ENCODE peak calls at places on chromosomes 12 and 14, in six cellular contexts. C, A, Q, E, B and X are unnamed samples.

GRCh38 chr12:106907411-106907810 is 48.3 kb upstream of the TMEM263 start:
- DNase-seq in E (no peak), Q (no peak), B (no peak), A (no peak), C (no peak), X (no peak)

GRCh38 chr14:103767306-103767894 is 51.8 kb downstream of the ZFYVE21 start:
- DNase-seq in C (no peak), A (no peak), Q (no peak), B (no peak), E (no peak), X (no peak)

GRCh38 chr12:96752211-96752610 is 154.8 kb upstream of the NEDD1 start:
- DNase-seq in C (no peak), Q (no peak), E (no peak), A (no peak), B (no peak), X (no peak)

GRCh38 chr12:100798799-100799198 is 4.2 kb downstream of the ANO4 start:
- DNase-seq in E (no peak), Q (no peak), B (no peak), C (no peak), A (no peak), X (no peak)

GRCh38 chr14:90496379-90496778 is 99.5 kb downstream of the CALM1 start:
- DNase-seq in C (no peak), Q (no peak), E (no peak), B (no peak), A (no peak), X (no peak)

GRCh38 chr12:81759215-81759991 is at the start of gene PPFIA2:
- DNase-seq in Q (no peak), A (no peak), C (no peak), B (no peak), E (no peak), X (peak)

GRCh38 chr12:91763654-91764439 is 381.8 kb downstream of the BTG1 start:
- DNase-seq in B (no peak), Q (no peak), C (no peak), E (no peak), A (no peak), X (no peak)

GRCh38 chr12:68743416-68743815 is 2.6 kb upstream of the SLC35E3 start:
- DNase-seq in B (no peak), E (no peak), Q (no peak), A (no peak), C (no peak), X (no peak)

GRCh38 chr14:61911534-61911933 is 149.3 kb downstream of the SNAPC1 start:
- DNase-seq in A (no peak), C (no peak), E (no peak), B (no peak), Q (no peak), X (no peak)

GRCh38 chr14:92471919-92472318 is 41.7 kb upstream of the RIN3 start:
- DNase-seq in C (peak), A (peak), E (peak), Q (no peak), B (no peak), X (no peak)

GRCh38 chr14:102654298-102654697 is 61.8 kb downstream of the RCOR1 start:
- DNase-seq in B (no peak), E (no peak), C (no peak), Q (no peak), A (no peak), X (no peak)

GRCh38 chr12:117685115-117685926 is 283.5 kb downstream of the KSR2 start:
- DNase-seq in C (peak), Q (no peak), B (no peak), E (peak), A (peak), X (peak)

GRCh38 chr14:50773632-50774541 is 57.1 kb downstream of the NIN start:
- DNase-seq in C (peak), B (no peak), Q (peak), E (peak), A (peak), X (no peak)

GRCh38 chr14:94332587-94332986 is 9.5 kb upstream of the SERPINA6 start:
- DNase-seq in C (no peak), Q (no peak), A (no peak), B (no peak), E (no peak), X (no peak)

GRCh38 chr14:71029236-71029781 is 122.0 kb downstream of the PCNX1 start:
- DNase-seq in C (no peak), E (no peak), Q (no peak), B (no peak), A (no peak), X (no peak)

GRCh38 chr12:85029456-85029855 is 6.6 kb downstream of the TSPAN19 start:
- DNase-seq in B (no peak), C (peak), Q (no peak), A (peak), E (no peak), X (no peak)

GRCh38 chr12:87728936-87729593 is 300.1 kb downstream of the C12orf50 start:
- DNase-seq in A (no peak), B (no peak), C (no peak), E (no peak), Q (no peak), X (no peak)

GRCh38 chr14:56894591-56894991 is 84.3 kb upstream of the OTX2 start:
- DNase-seq in E (no peak), Q (no peak), C (no peak), A (no peak), B (no peak), X (no peak)

GRCh38 chr12:13390921-13391320 is 194.4 kb downstream of the EMP1 start:
- DNase-seq in A (no peak), C (no peak), B (no peak), Q (no peak), E (no peak), X (no peak)

GRCh38 chr14:91744068-91744480 is 12.2 kb upstream of the CATSPERB start:
- DNase-seq in Q (peak), B (no peak), A (no peak), C (peak), E (peak), X (no peak)

GRCh38 chr12:79932393-79932792 is 2.5 kb downstream of the PPP1R12A start:
- DNase-seq in Q (no peak), C (peak), E (no peak), B (no peak), A (no peak), X (no peak)

GRCh38 chr12:111202237-111202592 is 166.7 kb downstream of the PHETA1 start:
- DNase-seq in C (no peak), B (no peak), E (no peak), Q (no peak), A (no peak), X (no peak)

GRCh38 chr12:46266382-46266791 is 2.5 kb downstream of the SLC38A1 start:
- DNase-seq in C (peak), A (no peak), B (no peak), Q (no peak), E (peak), X (no peak)
- TF ChIP-seq POLR2AphosphoS5 in C (no peak), A (no peak), B (no peak), Q (peak), E (no peak), X (no peak)

DNA sequence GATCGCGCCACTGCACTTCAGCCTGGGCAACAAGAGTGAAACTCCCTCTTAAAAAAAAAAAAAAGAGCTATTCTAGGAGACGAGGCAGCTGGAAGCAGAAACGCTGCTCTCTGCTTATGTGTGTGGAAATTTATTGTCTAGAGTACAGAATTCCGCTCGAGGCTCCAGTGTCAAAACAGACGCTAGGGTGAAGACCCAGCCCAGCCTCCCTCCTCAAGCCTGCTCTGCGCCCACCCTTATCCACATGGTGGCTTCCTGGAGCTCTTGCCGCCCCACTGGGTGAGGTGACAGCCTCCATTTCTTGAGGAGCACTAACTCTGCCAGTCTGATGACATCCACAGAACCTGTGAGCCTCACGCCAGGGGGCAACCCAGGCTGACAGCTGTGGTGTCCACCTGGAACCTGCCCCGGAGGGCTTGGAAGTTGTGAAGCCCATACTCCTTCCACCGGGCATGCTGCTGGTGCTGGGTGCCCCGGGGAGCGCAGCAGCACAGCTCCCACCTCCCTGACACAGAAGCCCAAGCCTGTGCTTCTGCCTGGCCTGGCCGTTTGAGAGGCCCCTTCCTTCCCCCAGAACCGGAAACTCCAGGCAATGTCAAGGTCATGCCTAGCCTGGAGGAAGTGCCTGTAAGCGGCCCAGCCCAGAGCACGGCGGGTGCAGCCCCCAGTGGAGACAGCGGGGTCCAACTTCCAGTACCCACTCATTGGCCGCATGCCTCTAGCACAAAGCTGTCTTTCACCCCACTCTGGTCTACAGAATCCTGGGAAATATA is 49.4 kb upstream of the DLK1 start:
- DNase-seq in C (no peak), E (no peak), A (peak), Q (no peak), B (no peak), X (no peak)
- TF ChIP-seq POLR2A in C (no peak), E (no peak), A (no peak), Q (no peak), B (no peak), X (no peak)

DNA sequence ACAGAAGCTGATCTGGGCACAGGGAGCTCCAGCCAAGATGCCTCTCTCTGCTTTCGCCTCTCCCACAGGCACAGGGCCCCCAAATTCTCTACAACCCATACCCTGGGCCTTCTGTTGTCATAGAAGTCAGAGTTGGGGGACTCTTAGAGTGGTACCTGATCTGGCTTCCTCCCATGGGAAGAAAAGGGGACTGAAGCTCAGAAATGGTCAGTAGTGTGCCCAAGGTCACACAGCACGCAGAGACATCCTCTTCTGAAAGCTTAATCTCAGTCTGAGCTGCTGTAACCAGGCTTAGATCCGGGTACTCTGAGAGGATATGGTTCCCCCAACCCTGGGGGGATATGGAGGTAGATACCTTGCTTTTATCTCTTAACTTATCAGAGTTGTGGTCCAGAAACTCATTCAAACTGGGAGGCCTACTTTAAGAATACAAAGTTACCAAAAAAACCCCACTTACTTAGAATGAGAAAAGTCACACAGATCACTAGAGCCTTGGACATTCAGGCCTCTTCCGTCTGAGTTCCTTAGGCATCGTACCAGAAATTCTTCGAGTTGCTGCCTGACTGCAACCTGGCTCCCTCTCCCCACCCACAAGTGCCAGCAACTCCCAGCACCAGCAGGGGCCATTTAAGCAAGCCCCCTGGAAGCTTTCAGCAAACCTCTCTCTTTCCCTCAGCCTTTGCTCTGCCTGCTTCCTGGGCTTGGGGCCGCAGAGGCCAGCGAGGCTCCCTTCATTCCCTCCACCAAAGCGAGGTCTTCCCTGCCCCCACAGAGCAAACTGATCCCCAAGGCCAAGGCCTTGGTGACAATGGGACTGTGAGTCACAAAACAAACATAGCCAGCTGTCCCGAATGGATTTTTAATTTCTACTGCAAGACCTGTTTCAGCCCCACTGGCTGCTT is 13.9 kb downstream of the KRT7 start:
- DNase-seq in Q (peak), A (peak), B (no peak), E (no peak), C (no peak), X (peak)
- TF ChIP-seq POLR2AphosphoS5 in Q (peak), A (no peak), B (no peak), E (no peak), C (peak), X (no peak)

GRCh38 chr14:106844608-106845285 is 1318.4 kb downstream of the TMEM121 start:
- DNase-seq in A (peak), E (peak), C (no peak), Q (peak), B (peak), X (peak)
- TF ChIP-seq POLR2A in A (peak), E (peak), C (no peak), Q (no peak), B (peak), X (no peak)

DNA sequence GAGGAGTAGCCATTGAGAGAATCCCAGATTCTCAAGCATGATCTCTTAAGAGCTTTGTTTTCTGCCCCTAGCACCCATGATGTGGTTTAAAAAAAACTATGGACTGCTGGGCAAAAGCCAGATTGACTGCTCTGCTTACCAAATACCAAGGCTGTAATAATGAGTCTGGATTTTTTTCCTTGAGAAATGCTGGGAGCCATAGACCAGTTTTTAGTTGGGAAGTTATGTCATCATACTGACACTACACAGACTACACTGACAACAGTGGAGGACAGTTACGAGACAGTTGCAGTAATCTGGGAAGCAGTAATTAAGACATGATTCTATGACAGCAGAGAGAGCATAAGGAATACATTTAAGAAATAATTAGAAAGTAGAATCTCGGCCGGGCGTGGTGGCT is 35.8 kb downstream of the SPATA7 start:
- DNase-seq in Q (no peak), C (no peak), E (no peak), A (no peak), B (no peak), X (no peak)
- TF ChIP-seq POLR2AphosphoS5 in Q (peak), C (no peak), E (no peak), A (no peak), B (no peak), X (no peak)

DNA sequence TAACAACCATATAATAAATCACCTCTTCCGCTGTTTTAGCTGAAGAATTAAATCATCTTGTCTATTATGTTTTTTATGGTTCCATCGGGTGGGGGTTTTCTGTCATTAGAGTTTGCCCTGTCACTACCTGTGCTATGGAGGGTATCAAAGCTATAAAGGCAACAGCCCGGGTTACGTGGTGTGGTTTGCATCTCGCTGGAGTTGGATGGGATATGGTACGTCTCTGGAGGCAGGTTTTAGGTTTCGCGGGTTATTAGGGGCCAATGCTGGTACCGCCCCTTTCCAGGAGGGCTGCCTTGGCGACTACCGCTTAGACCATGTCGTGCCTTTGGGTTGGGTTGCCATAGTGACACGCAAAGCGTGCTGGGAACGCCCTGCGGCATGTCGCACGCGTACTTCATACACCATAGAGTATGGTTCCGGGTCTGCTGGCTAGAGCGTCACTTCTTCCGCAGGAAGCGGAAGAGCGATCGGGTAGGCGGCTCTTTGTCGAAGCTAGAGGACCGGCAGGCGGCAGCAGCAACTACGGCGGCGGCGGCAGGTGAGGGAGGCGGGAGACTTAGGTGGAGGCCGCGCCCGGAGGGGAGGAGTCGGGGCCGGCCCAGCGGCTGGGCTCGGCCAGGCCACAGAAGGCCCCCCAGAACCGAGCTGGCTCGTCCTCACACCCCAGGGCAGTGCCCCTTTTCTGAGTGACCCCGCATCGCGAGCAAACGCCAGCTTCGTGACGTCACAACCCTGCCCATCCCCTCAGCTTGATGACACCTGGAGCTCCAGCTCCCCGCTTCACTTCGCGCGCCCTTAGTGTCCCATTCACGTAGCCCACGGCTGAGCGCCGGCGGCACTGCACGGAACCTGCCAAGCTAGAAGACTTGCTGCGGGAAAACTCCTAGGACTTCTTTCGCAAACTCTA is at the start of gene ZC3H10:
- DNase-seq in A (peak), B (peak), Q (peak), C (peak), E (peak), X (peak)
- TF ChIP-seq POLR2A in A (peak), B (peak), Q (peak), C (peak), E (peak), X (peak)

GRCh38 chr12:31685801-31686200 is 26.3 kb downstream of the ETFBKMT start:
- DNase-seq in E (no peak), B (no peak), C (no peak), Q (no peak), A (no peak), X (no peak)

GRCh38 chr12:31682136-31682962 is 22.9 kb downstream of the ETFBKMT start:
- DNase-seq in Q (peak), E (peak), B (peak), A (peak), C (peak), X (no peak)

GRCh38 chr12:31687101-31687527 is 27.6 kb downstream of the ETFBKMT start:
- DNase-seq in B (peak), A (no peak), C (no peak), Q (no peak), E (no peak), X (no peak)
- TF ChIP-seq POLR2AphosphoS5 in B (no peak), A (no peak), C (no peak), Q (no peak), E (no peak), X (no peak)